ENCODE peak calls at places on chromosome 12, in four cellular contexts. D is MM.1S, V is GM23338, F is hepatocyte. Y is an unnamed sample.

GRCh38 chr12:51082561-51083139 is 746 bp downstream of the CSRNP2 start:
- DNase-seq in V (peak; percentile 78), F (no peak), D (no peak), Y (peak; percentile 46)

GRCh38 chr12:7439579-7440505 is 4.1 kb downstream of the CD163L1 start:
- DNase-seq in F (peak; percentile 71), D (no peak), V (peak; percentile 88), Y (no peak)

GRCh38 chr12:45893240-45893639 is 97.1 kb downstream of the SCAF11 start:
- DNase-seq in F (no peak), V (peak; percentile 79), D (no peak), Y (peak; percentile 16)

GRCh38 chr12:59304077-59304721 is 291.6 kb upstream of the SLC16A7 start:
- DNase-seq in D (no peak), F (no peak), V (no peak), Y (no peak)

GRCh38 chr12:124727922-124728321 is 135.7 kb downstream of the SCARB1 start:
- DNase-seq in F (no peak), V (no peak), D (no peak), Y (no peak)

GRCh38 chr12:1047898-1048660 is 57.1 kb downstream of the ERC1 start:
- DNase-seq in V (peak; percentile 71), F (no peak), D (no peak), Y (peak; percentile 16)

GRCh38 chr12:112837629-112838191 is 46.2 kb downstream of the RPH3A start:
- DNase-seq in D (no peak), V (no peak), F (peak; percentile 32), Y (peak; percentile 84)

GRCh38 chr12:25784669-25785068 is 173.8 kb upstream of the RASSF8 start:
- DNase-seq in V (no peak), D (no peak), F (no peak), Y (no peak)

GRCh38 chr12:106045251-106045674 is 93.5 kb downstream of the NUAK1 start:
- DNase-seq in V (no peak), D (no peak), F (no peak), Y (no peak)

GRCh38 chr12:68137278-68137930 is 22.1 kb downstream of the IFNG start:
- DNase-seq in V (no peak), F (no peak), D (no peak), Y (no peak)

GRCh38 chr12:107365703-107366102 is 272.4 kb upstream of the CRY1 start:
- DNase-seq in D (no peak), V (no peak), F (no peak), Y (no peak)

GRCh38 chr12:129202109-129202814 is 349.0 kb downstream of the GLT1D1 start:
- DNase-seq in V (no peak), D (no peak), F (no peak), Y (no peak)

GRCh38 chr12:20950248-20950647 is 139.7 kb downstream of the SLCO1B3 start:
- DNase-seq in F (peak; percentile 66), D (peak; percentile 61), V (peak; percentile 55), Y (peak; percentile 9)

GRCh38 chr12:9701380-9702154 is 31.3 kb downstream of the CLECL1 start:
- DNase-seq in D (no peak), V (no peak), F (no peak), Y (no peak)

GRCh38 chr12:63804746-63805145 is 25.0 kb downstream of the RXYLT1 start:
- DNase-seq in V (no peak), D (no peak), F (no peak), Y (no peak)

GRCh38 chr12:81759215-81759991 is at the start of gene PPFIA2:
- DNase-seq in F (peak; percentile 35), V (peak; percentile 81), D (peak; percentile 52), Y (no peak)

GRCh38 chr12:32497864-32498263 is 98.5 kb downstream of the FGD4 start:
- DNase-seq in F (no peak), V (no peak), D (no peak), Y (no peak)

GRCh38 chr12:15829949-15830348 is 40.8 kb upstream of the EPS8 start:
- DNase-seq in D (no peak), V (no peak), F (no peak), Y (peak; percentile 17)

GRCh38 chr12:102962532-102962931 is 5.1 kb downstream of the ASCL1 start:
- DNase-seq in D (no peak), F (no peak), V (no peak), Y (no peak)

GRCh38 chr12:126847005-126847629 is 1419.9 kb upstream of the TMEM132C start:
- DNase-seq in V (no peak), D (peak; percentile 59), F (no peak), Y (no peak)

GRCh38 chr12:52358575-52359350 is 8.5 kb downstream of the KRT85 start:
- DNase-seq in V (no peak), F (no peak), D (peak; percentile 58), Y (no peak)

GRCh38 chr12:26156996-26157395 is 32.2 kb upstream of the BHLHE41 start:
- DNase-seq in V (no peak), F (peak; percentile 19), D (no peak), Y (no peak)

GRCh38 chr12:113933201-113933786 is 32.8 kb downstream of the RBM19 start:
- DNase-seq in V (peak; percentile 37), F (peak; percentile 81), D (no peak), Y (no peak)

GRCh38 chr12:15837141-15837781 is 44.9 kb upstream of the STRAP start:
- DNase-seq in F (no peak), V (no peak), D (no peak), Y (no peak)

GRCh38 chr12:29024117-29024516 is 125.0 kb upstream of the FAR2 start:
- DNase-seq in F (no peak), D (no peak), V (peak; percentile 15), Y (no peak)

GRCh38 chr12:100484178-100484886 is 10.7 kb downstream of the NR1H4 start:
- DNase-seq in D (no peak), V (no peak), F (no peak), Y (no peak)

GRCh38 chr12:78671295-78671694 is 193.3 kb upstream of the SYT1 start:
- DNase-seq in F (peak; percentile 36), D (no peak), V (no peak), Y (peak; percentile 37)

GRCh38 chr12:124315316-124315924 is 20.5 kb downstream of the RFLNA start:
- DNase-seq in D (no peak), V (no peak), F (no peak), Y (no peak)

GRCh38 chr12:126369487-126370463 is 1304.5 kb downstream of the AACS start:
- DNase-seq in V (peak; percentile 20), D (no peak), F (no peak), Y (no peak)

GRCh38 chr12:104695453-104696148 is 238.9 kb downstream of the CHST11 start:
- DNase-seq in D (no peak), F (no peak), V (no peak), Y (peak; percentile 78)

GRCh38 chr12:644818-645552 is 18.3 kb downstream of the NINJ2 start:
- DNase-seq in V (no peak), D (no peak), F (no peak), Y (no peak)

GRCh38 chr12:93879476-93880376 is 202.6 kb downstream of the CRADD start:
- DNase-seq in D (no peak), V (no peak), F (no peak), Y (no peak)

GRCh38 chr12:116123511-116124258 is 153.8 kb downstream of the MED13L start:
- DNase-seq in F (peak; percentile 28), V (no peak), D (no peak), Y (peak; percentile 56)

GRCh38 chr12:13038491-13039161 is 5.6 kb upstream of the FAM234B start:
- DNase-seq in F (no peak), D (no peak), V (no peak), Y (peak; percentile 54)

GRCh38 chr12:10501031-10501430 is 4.7 kb upstream of the EIF2S3B start:
- DNase-seq in D (no peak), V (no peak), F (no peak), Y (peak; percentile 9)

GRCh38 chr12:109830267-109830666 is 2.9 kb downstream of the TRPV4 start:
- DNase-seq in V (no peak), D (no peak), F (no peak), Y (no peak)

GRCh38 chr12:5549011-5549410 is 117.1 kb downstream of the NTF3 start:
- DNase-seq in D (no peak), V (no peak), F (no peak), Y (no peak)

GRCh38 chr12:27967551-27968054 is 4.9 kb downstream of the PTHLH start:
- DNase-seq in V (no peak), F (no peak), D (no peak), Y (no peak)

DNA sequence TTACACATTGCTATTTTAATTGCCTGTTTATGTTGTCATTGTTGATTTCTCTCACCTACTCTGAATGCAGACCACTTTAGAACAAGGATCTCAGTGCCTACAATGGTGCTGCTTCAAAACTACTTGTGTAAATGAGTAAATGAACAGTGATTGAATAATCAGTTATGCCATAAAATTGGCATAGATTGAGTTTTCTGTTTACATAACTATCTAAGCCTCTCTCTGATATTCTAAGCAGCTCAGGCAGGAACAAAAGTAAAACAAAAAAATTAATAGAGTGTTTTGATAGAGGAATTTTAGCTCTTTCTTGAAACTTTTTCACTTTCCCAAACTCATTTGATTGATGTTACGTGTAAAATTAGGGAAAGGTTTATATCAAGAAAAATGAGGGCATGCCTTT is 232.3 kb upstream of the KITLG start:
- DNase-seq in F (no peak), D (no peak), V (no peak), Y (no peak)
- H3K4me1 ChIP-seq in F (no peaks in the 10 kb centered on the region), D (peaks cover 3% of the 10 kb centered on the region), V (peaks cover 3% of the 10 kb centered on the region), Y (peaks cover 5% of the 10 kb centered on the region)

GRCh38 chr12:49842519-49843352 is at the start of gene BCDIN3D:
- DNase-seq in F (peak; percentile 96), D (peak; percentile 91), V (peak; percentile 92), Y (peak; percentile 97)
- TF ChIP-seq EZH2 in F (no peak), D (no peak), V (no peak), Y (no peak)

GRCh38 chr12:3225154-3225795 is 148.1 kb downstream of the TSPAN9 start:
- DNase-seq in F (no peak), D (no peak), V (no peak), Y (no peak)
- H3K4me1 ChIP-seq in F (no peaks in the 10 kb centered on the region), D (no peaks in the 10 kb centered on the region), V (peaks cover 9% of the 10 kb centered on the region), Y (no peaks in the 10 kb centered on the region)

GRCh38 chr12:131775124-131775903 is 52.9 kb upstream of the MMP17 start:
- DNase-seq in D (no peak), F (no peak), V (peak; percentile 57), Y (peak; percentile 58)
- TF ChIP-seq EZH2 in D (no peak), F (no peak), V (no peak), Y (no peak)